ENCODE peak calls at places on chromosomes 4 and X, in four cellular contexts. One of them, this sample, is unnamed.

GRCh38 chr4:175970734-175971133 is 94.9 kb upstream of the WDR17 start:
- DNase-seq in uterus: no peak
- DNase-seq in A549: no peak
- DNase-seq in PC-3: no peak
- DNase-seq in this sample: no peak

GRCh38 chr4:115537387-115537786 is 424.0 kb upstream of the NDST4 start:
- DNase-seq in uterus: no peak
- DNase-seq in A549: no peak
- DNase-seq in PC-3: peak; percentile 27
- DNase-seq in this sample: no peak

GRCh38 chr4:61520688-61521160 is 320.6 kb downstream of the ADGRL3 start:
- DNase-seq in uterus: no peak
- DNase-seq in A549: no peak
- DNase-seq in PC-3: peak; percentile 96
- DNase-seq in this sample: peak; percentile 26

GRCh38 chrX:108261541-108262218 is 170.1 kb downstream of the ATG4A start:
- DNase-seq in uterus: no peak
- DNase-seq in A549: no peak
- DNase-seq in PC-3: peak; percentile 83
- DNase-seq in this sample: peak; percentile 66

GRCh38 chr4:91256043-91256442 is 1047.7 kb upstream of the GRID2 start:
- DNase-seq in uterus: no peak
- DNase-seq in A549: no peak
- DNase-seq in PC-3: no peak
- DNase-seq in this sample: no peak

GRCh38 chrX:77446029-77446585 is 1.1 kb upstream of the FGF16 start:
- DNase-seq in uterus: no peak
- DNase-seq in A549: no peak
- DNase-seq in PC-3: no peak
- DNase-seq in this sample: no peak

GRCh38 chr4:82372502-82372873 is 1.3 kb downstream of the HNRNPD start:
- DNase-seq in uterus: no peak
- DNase-seq in A549: no peak
- DNase-seq in PC-3: peak; percentile 7
- DNase-seq in this sample: no peak

GRCh38 chrX:11293113-11293512 is at the start of gene AMELX:
- DNase-seq in uterus: no peak
- DNase-seq in A549: no peak
- DNase-seq in PC-3: no peak
- DNase-seq in this sample: no peak

GRCh38 chr4:102217775-102218174 is 127.5 kb downstream of the SLC39A8 start:
- DNase-seq in uterus: no peak
- DNase-seq in A549: no peak
- DNase-seq in PC-3: peak; percentile 13
- DNase-seq in this sample: no peak

GRCh38 chr4:121061861-121062260 is 10.5 kb downstream of the NDNF start:
- DNase-seq in uterus: no peak
- DNase-seq in A549: no peak
- DNase-seq in PC-3: no peak
- DNase-seq in this sample: no peak

GRCh38 chr4:121061215-121061614 is 11.1 kb downstream of the NDNF start:
- DNase-seq in uterus: no peak
- DNase-seq in A549: no peak
- DNase-seq in PC-3: no peak
- DNase-seq in this sample: no peak

GRCh38 chr4:121054373-121054772 is 18.0 kb downstream of the NDNF start:
- DNase-seq in uterus: no peak
- DNase-seq in A549: no peak
- DNase-seq in PC-3: no peak
- DNase-seq in this sample: no peak

GRCh38 chr4:121053601-121054143 is 18.7 kb downstream of the NDNF start:
- DNase-seq in uterus: no peak
- DNase-seq in A549: no peak
- DNase-seq in PC-3: peak; percentile 78
- DNase-seq in this sample: peak; percentile 11

DNA sequence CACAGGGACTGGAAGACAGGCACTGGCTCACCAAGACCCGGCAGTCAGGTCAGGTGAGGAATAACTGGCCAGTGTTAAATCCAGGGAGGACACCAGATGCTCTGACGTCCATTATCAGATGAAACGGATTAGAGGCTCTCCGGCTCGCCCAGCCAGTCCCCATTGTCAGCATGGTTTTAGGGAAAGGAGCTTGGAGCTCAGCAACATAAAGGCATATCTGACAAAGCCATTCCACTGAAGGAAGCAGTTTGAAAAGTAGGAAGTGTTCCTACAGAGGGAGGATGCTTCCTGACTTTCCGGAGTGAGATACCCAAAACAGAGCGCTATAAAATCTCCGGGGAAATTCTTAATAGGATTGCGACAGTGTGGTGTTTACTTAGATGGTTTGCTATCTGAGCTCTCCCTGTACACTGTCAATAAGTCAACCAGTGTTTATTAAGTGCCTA is 14.8 kb downstream of the NDNF start:
- DNase-seq in uterus: no peak
- DNase-seq in A549: no peak
- DNase-seq in PC-3: no peak
- DNase-seq in this sample: no peak
- H3K27ac ChIP-seq in uterus: no peak overlapping the region
- H3K27ac ChIP-seq in A549: no peak overlapping the region
- H3K27ac ChIP-seq in PC-3: no peak overlapping the region
- H3K27ac ChIP-seq in this sample: no peak overlapping the region

DNA sequence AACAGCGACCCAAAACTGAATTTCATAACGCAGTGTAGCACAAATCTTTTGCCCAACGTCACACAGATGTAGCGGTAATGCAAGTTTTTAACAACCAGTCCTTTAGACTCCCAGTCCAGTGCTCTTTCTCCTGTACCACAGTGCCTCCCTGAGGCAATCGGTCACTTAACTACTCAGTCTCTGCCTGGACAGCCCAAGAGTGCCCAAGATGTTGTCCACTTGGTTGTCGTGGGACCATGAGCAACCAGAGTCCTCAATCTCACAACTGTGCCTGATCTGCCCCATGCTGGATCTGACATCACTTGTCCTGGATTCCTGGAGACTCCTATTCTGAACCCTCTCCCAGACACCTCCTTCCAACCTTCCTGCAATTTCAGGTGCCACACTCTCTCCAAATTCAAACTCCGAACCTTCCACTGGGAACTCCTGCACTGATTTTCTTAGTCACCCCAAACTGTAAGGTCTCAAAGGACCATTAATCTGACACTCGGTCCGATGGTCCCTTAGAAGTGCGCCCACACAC is 702 bp downstream of the MMGT1 start:
- DNase-seq in uterus: no peak
- DNase-seq in A549: peak; percentile 31
- DNase-seq in PC-3: peak; percentile 21
- DNase-seq in this sample: no peak
- TF ChIP-seq CTCF in uterus: no peak
- TF ChIP-seq CTCF in A549: peak; percentile 31
- TF ChIP-seq CTCF in PC-3: peak; percentile 41
- TF ChIP-seq CTCF in this sample: no peak

DNA sequence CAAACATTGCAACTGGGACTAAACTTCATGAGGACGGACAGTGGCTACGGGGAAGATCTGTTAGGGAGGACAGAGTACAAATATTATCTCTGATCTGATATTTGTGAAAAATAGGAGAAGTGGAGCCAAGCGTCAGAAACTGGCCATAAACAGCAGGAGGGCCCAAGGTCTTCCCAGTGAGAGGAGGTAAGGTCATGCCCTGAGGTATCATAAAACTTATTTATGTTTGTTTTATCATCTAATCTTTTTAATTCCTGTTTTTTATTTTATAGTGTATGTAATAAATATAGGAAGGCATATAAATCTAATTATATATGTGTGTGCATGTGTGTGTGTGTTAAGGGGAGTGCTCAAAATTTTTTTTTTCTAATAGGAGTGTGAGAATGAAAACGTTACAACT is 51.8 kb downstream of the RAI2 start:
- DNase-seq in uterus: no peak
- DNase-seq in A549: no peak
- DNase-seq in PC-3: no peak
- DNase-seq in this sample: no peak
- H3K27ac ChIP-seq in uterus: no peak overlapping the region
- H3K27ac ChIP-seq in A549: no peak overlapping the region
- H3K27ac ChIP-seq in PC-3: no peak overlapping the region
- H3K27ac ChIP-seq in this sample: no peak overlapping the region

GRCh38 chr4:168830777-168831512 is 179.1 kb downstream of the CBR4 start:
- DNase-seq in uterus: no peak
- DNase-seq in A549: peak; percentile 18
- DNase-seq in PC-3: peak; percentile 35
- DNase-seq in this sample: no peak

GRCh38 chr4:168835880-168836454 is 174.1 kb downstream of the CBR4 start:
- DNase-seq in uterus: no peak
- DNase-seq in A549: no peak
- DNase-seq in PC-3: no peak
- DNase-seq in this sample: no peak

GRCh38 chr4:168831919-168832745 is 177.9 kb downstream of the CBR4 start:
- DNase-seq in uterus: peak; percentile 89
- DNase-seq in A549: peak; percentile 76
- DNase-seq in PC-3: peak; percentile 78
- DNase-seq in this sample: peak; percentile 87

GRCh38 chr4:168831585-168831918 is 178.5 kb downstream of the CBR4 start:
- DNase-seq in uterus: no peak
- DNase-seq in A549: no peak
- DNase-seq in PC-3: no peak
- DNase-seq in this sample: no peak

GRCh38 chr4:168832746-168833575 is 177.1 kb downstream of the CBR4 start:
- DNase-seq in uterus: peak; percentile 62
- DNase-seq in A549: peak; percentile 19
- DNase-seq in PC-3: no peak
- DNase-seq in this sample: peak; percentile 59
- TF ChIP-seq CTCF in uterus: peak; percentile 30
- TF ChIP-seq CTCF in A549: peak; percentile 26
- TF ChIP-seq CTCF in PC-3: peak; percentile 41
- TF ChIP-seq CTCF in this sample: no peak

DNA sequence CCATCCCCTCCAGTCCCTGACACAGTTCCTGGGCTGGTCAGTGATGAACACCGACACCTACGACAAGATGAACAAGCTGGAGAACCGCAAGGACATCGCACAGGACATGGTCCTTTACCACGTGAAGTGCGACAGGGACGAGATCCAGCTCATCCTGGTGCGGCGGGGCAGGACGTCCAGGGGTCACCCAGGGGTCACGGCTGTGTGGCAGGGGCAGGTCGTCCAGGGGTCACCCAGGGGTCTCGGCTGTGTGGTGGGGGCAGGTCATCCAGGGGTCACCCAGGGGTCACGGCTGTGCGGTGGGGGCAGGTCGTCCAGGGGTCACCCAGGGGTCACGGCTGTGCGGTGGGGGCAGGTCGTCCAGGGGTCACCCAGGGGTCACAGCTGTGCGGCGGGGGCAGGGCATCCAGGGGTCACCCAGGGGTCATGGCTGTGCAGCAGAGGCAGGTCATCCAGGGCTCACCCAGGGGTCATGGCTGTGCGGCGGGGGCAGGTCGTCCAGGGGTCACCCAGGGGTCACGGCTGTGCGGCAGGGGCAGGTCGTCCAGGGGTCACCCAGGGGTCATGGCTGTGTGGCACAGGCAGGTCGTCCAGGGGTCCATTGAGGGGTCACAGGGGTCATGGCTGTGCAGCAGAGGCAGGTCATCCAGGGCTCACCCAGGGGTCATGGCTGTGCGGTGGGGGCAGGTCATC is 16.6 kb downstream of the ATP5ME start:
- DNase-seq in uterus: no peak
- DNase-seq in A549: no peak
- DNase-seq in PC-3: no peak
- DNase-seq in this sample: no peak
- H3K27ac ChIP-seq in uterus: no peak overlapping the region
- H3K27ac ChIP-seq in A549: no peak overlapping the region
- H3K27ac ChIP-seq in PC-3: no peak overlapping the region
- H3K27ac ChIP-seq in this sample: no peak overlapping the region

GRCh38 chr4:44583393-44583792 is 68.0 kb downstream of the YIPF7 start:
- DNase-seq in uterus: no peak
- DNase-seq in A549: no peak
- DNase-seq in PC-3: peak; percentile 10
- DNase-seq in this sample: no peak
- TF ChIP-seq CTCF in uterus: no peak
- TF ChIP-seq CTCF in A549: no peak
- TF ChIP-seq CTCF in PC-3: peak; percentile 48
- TF ChIP-seq CTCF in this sample: no peak

GRCh38 chr4:54228064-54228527 is 997 bp upstream of the PDGFRA start:
- DNase-seq in uterus: peak; percentile 85
- DNase-seq in A549: peak; percentile 60
- DNase-seq in PC-3: peak; percentile 83
- DNase-seq in this sample: peak; percentile 53
- H3K27ac ChIP-seq in uterus: peak overlapping the region; percentile 82
- H3K27ac ChIP-seq in A549: peak overlapping the region; percentile 76
- H3K27ac ChIP-seq in PC-3: no peak overlapping the region
- H3K27ac ChIP-seq in this sample: no peak overlapping the region

GRCh38 chrX:39652336-39652735 is 445.4 kb downstream of the BCOR start:
- DNase-seq in uterus: no peak
- DNase-seq in A549: peak; percentile 25
- DNase-seq in PC-3: peak; percentile 58
- DNase-seq in this sample: no peak
- TF ChIP-seq CTCF in uterus: peak; percentile 15
- TF ChIP-seq CTCF in A549: peak; percentile 39
- TF ChIP-seq CTCF in PC-3: peak; percentile 72
- TF ChIP-seq CTCF in this sample: peak; percentile 18

GRCh38 chr4:30757357-30757756 is 37.2 kb downstream of the PCDH7 start:
- DNase-seq in uterus: no peak
- DNase-seq in A549: no peak
- DNase-seq in PC-3: peak; percentile 91
- DNase-seq in this sample: peak; percentile 87
- H3K27ac ChIP-seq in uterus: no peak overlapping the region
- H3K27ac ChIP-seq in A549: no peak overlapping the region
- H3K27ac ChIP-seq in PC-3: peak overlapping the region; percentile 69
- H3K27ac ChIP-seq in this sample: no peak overlapping the region